ENCODE peak calls at places on chromosomes 2 and 18, in nine cellular contexts. One of them, this sample, is unnamed.

GRCh38 chr18:57959278-57959677 is 84.7 kb upstream of the NEDD4L start:
- DNase-seq in B cell: peak
- DNase-seq in WTC11: no peak
- DNase-seq in HepG2: peak
- DNase-seq in lower lobe of right lung: peak
- DNase-seq in Calu3: peak
- DNase-seq in RWPE1: peak
- DNase-seq in fibroblast of lung: peak
- DNase-seq in cardiac muscle cell: peak
- DNase-seq in this sample: no peak

GRCh38 chr2:180979086-180979934 is 1.1 kb upstream of the UBE2E3 start:
- DNase-seq in fibroblast of lung: peak
- DNase-seq in Calu3: peak
- DNase-seq in WTC11: no peak
- DNase-seq in HepG2: peak
- DNase-seq in cardiac muscle cell: peak
- DNase-seq in lower lobe of right lung: no peak
- DNase-seq in RWPE1: no peak
- DNase-seq in B cell: no peak
- DNase-seq in this sample: no peak

GRCh38 chr2:70140978-70141753 is 49.7 kb downstream of the C2orf42 start:
- DNase-seq in lower lobe of right lung: peak
- DNase-seq in fibroblast of lung: peak
- DNase-seq in HepG2: peak
- DNase-seq in B cell: peak
- DNase-seq in Calu3: peak
- DNase-seq in WTC11: peak
- DNase-seq in cardiac muscle cell: peak
- DNase-seq in RWPE1: peak
- DNase-seq in this sample: no peak

GRCh38 chr2:84906900-84907714 is 1.7 kb downstream of the TMSB10 start:
- DNase-seq in fibroblast of lung: peak
- DNase-seq in B cell: peak
- DNase-seq in cardiac muscle cell: peak
- DNase-seq in lower lobe of right lung: peak
- DNase-seq in RWPE1: peak
- DNase-seq in WTC11: no peak
- DNase-seq in Calu3: peak
- DNase-seq in HepG2: peak
- DNase-seq in this sample: no peak

GRCh38 chr18:48813833-48814489 is 136.8 kb downstream of the SMAD7 start:
- DNase-seq in WTC11: no peak
- DNase-seq in Calu3: peak
- DNase-seq in RWPE1: no peak
- DNase-seq in lower lobe of right lung: peak
- DNase-seq in cardiac muscle cell: peak
- DNase-seq in fibroblast of lung: no peak
- DNase-seq in HepG2: no peak
- DNase-seq in B cell: peak
- DNase-seq in this sample: no peak

GRCh38 chr2:122368576-122369243 is 613.3 kb downstream of the TSN start:
- DNase-seq in RWPE1: no peak
- DNase-seq in cardiac muscle cell: peak
- DNase-seq in HepG2: no peak
- DNase-seq in Calu3: peak
- DNase-seq in B cell: no peak
- DNase-seq in fibroblast of lung: no peak
- DNase-seq in lower lobe of right lung: no peak
- DNase-seq in WTC11: no peak
- DNase-seq in this sample: no peak

GRCh38 chr18:63823516-63824219 is 48.5 kb downstream of the SERPINB7 start:
- DNase-seq in B cell: no peak
- DNase-seq in lower lobe of right lung: peak
- DNase-seq in HepG2: peak
- DNase-seq in fibroblast of lung: peak
- DNase-seq in Calu3: peak
- DNase-seq in WTC11: peak
- DNase-seq in cardiac muscle cell: peak
- DNase-seq in RWPE1: no peak
- DNase-seq in this sample: no peak

GRCh38 chr2:241854342-241855244 is 4.1 kb downstream of the PDCD1 start:
- DNase-seq in fibroblast of lung: no peak
- DNase-seq in cardiac muscle cell: peak
- DNase-seq in lower lobe of right lung: peak
- DNase-seq in Calu3: no peak
- DNase-seq in WTC11: no peak
- DNase-seq in HepG2: peak
- DNase-seq in RWPE1: no peak
- DNase-seq in B cell: no peak
- DNase-seq in this sample: no peak

GRCh38 chr2:56680971-56681631 is 497.3 kb downstream of the CCDC85A start:
- DNase-seq in cardiac muscle cell: peak
- DNase-seq in Calu3: no peak
- DNase-seq in WTC11: no peak
- DNase-seq in B cell: no peak
- DNase-seq in HepG2: no peak
- DNase-seq in lower lobe of right lung: no peak
- DNase-seq in RWPE1: no peak
- DNase-seq in fibroblast of lung: peak
- DNase-seq in this sample: no peak

GRCh38 chr2:173755798-173756197 is 209.4 kb downstream of the SP3 start:
- DNase-seq in Calu3: no peak
- DNase-seq in fibroblast of lung: no peak
- DNase-seq in B cell: no peak
- DNase-seq in cardiac muscle cell: no peak
- DNase-seq in RWPE1: no peak
- DNase-seq in HepG2: no peak
- DNase-seq in lower lobe of right lung: no peak
- DNase-seq in WTC11: no peak
- DNase-seq in this sample: no peak

GRCh38 chr18:54031243-54031642 is 193.2 kb downstream of the MBD2 start:
- DNase-seq in RWPE1: no peak
- DNase-seq in HepG2: no peak
- DNase-seq in lower lobe of right lung: no peak
- DNase-seq in Calu3: no peak
- DNase-seq in fibroblast of lung: no peak
- DNase-seq in cardiac muscle cell: no peak
- DNase-seq in WTC11: no peak
- DNase-seq in B cell: no peak
- DNase-seq in this sample: no peak

GRCh38 chr2:51120754-51121280 is 88.9 kb upstream of the NRXN1 start:
- DNase-seq in lower lobe of right lung: no peak
- DNase-seq in HepG2: no peak
- DNase-seq in Calu3: no peak
- DNase-seq in WTC11: no peak
- DNase-seq in RWPE1: no peak
- DNase-seq in cardiac muscle cell: no peak
- DNase-seq in fibroblast of lung: peak
- DNase-seq in B cell: no peak
- DNase-seq in this sample: no peak

GRCh38 chr18:79479761-79480161 is 84.0 kb downstream of the NFATC1 start:
- DNase-seq in lower lobe of right lung: peak
- DNase-seq in HepG2: no peak
- DNase-seq in RWPE1: no peak
- DNase-seq in B cell: no peak
- DNase-seq in Calu3: no peak
- DNase-seq in WTC11: no peak
- DNase-seq in cardiac muscle cell: no peak
- DNase-seq in fibroblast of lung: no peak
- DNase-seq in this sample: no peak

GRCh38 chr18:3015203-3015590 is 2.3 kb upstream of the LPIN2 start:
- DNase-seq in B cell: no peak
- DNase-seq in lower lobe of right lung: peak
- DNase-seq in HepG2: peak
- DNase-seq in WTC11: no peak
- DNase-seq in Calu3: peak
- DNase-seq in cardiac muscle cell: peak
- DNase-seq in RWPE1: peak
- DNase-seq in fibroblast of lung: peak
- DNase-seq in this sample: no peak

GRCh38 chr18:11070593-11070992 is 78.8 kb downstream of the PIEZO2 start:
- DNase-seq in HepG2: no peak
- DNase-seq in WTC11: no peak
- DNase-seq in Calu3: no peak
- DNase-seq in B cell: no peak
- DNase-seq in fibroblast of lung: no peak
- DNase-seq in RWPE1: no peak
- DNase-seq in cardiac muscle cell: no peak
- DNase-seq in lower lobe of right lung: no peak
- DNase-seq in this sample: no peak

GRCh38 chr18:48689548-48689947 is 150.7 kb downstream of the CTIF start:
- DNase-seq in B cell: no peak
- DNase-seq in RWPE1: no peak
- DNase-seq in fibroblast of lung: no peak
- DNase-seq in WTC11: no peak
- DNase-seq in HepG2: no peak
- DNase-seq in lower lobe of right lung: no peak
- DNase-seq in Calu3: no peak
- DNase-seq in cardiac muscle cell: no peak
- DNase-seq in this sample: no peak

GRCh38 chr2:74474899-74475298 is 2.4 kb upstream of the MRPL53 start:
- DNase-seq in lower lobe of right lung: no peak
- DNase-seq in RWPE1: no peak
- DNase-seq in fibroblast of lung: no peak
- DNase-seq in Calu3: no peak
- DNase-seq in B cell: no peak
- DNase-seq in HepG2: no peak
- DNase-seq in cardiac muscle cell: peak
- DNase-seq in WTC11: peak
- DNase-seq in this sample: no peak
- TF ChIP-seq CTCF in lower lobe of right lung: no peak
- TF ChIP-seq CTCF in RWPE1: peak
- TF ChIP-seq CTCF in fibroblast of lung: peak
- TF ChIP-seq CTCF in Calu3: peak
- TF ChIP-seq CTCF in B cell: no peak
- TF ChIP-seq CTCF in HepG2: peak
- TF ChIP-seq CTCF in cardiac muscle cell: peak
- TF ChIP-seq CTCF in WTC11: peak
- TF ChIP-seq CTCF in this sample: no peak

DNA sequence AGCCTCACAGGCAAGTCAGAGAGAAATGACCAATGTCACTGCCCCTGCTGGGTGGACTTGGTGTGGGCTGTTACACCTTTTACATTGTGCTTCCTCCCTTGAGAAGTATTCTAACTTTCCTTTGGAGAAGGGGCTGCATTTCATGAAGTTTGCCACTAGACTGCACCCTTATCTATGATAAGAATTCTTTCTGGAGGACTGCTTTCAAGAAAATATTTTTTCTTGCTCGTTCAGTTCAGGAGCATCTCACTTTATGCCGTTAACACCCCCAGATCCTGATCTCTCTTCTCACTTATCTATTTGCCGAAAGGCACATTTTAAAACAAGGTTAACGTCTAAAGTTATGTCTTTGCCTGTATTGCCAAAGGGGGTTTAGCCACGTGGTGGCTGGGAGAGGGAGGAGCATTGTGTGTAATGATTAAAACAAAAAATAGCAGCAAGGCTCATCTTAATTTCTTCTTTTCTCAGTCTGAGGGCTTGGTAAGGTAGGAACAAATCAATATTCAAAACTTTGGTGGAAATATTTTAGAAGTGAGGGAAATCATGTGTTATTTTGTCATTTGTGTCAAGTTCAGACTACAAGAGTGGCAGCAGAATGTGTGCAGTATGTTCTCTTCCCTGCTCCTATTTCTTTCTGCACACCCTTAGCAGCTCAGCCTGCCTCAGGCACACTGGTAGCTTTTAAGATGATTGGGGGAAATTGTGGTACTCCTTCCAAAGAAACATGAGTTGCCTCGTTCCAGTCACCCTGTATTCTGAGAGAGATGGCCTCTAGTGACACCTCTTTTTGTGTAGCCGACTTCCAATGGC is 1.6 kb upstream of the IGFBP5 start:
- DNase-seq in fibroblast of lung: peak
- DNase-seq in Calu3: peak
- DNase-seq in WTC11: no peak
- DNase-seq in cardiac muscle cell: peak
- DNase-seq in lower lobe of right lung: no peak
- DNase-seq in RWPE1: no peak
- DNase-seq in HepG2: no peak
- DNase-seq in B cell: no peak
- DNase-seq in this sample: no peak
- TF ChIP-seq CTCF in fibroblast of lung: peak
- TF ChIP-seq CTCF in Calu3: no peak
- TF ChIP-seq CTCF in WTC11: no peak
- TF ChIP-seq CTCF in cardiac muscle cell: peak
- TF ChIP-seq CTCF in lower lobe of right lung: peak
- TF ChIP-seq CTCF in RWPE1: peak
- TF ChIP-seq CTCF in HepG2: peak
- TF ChIP-seq CTCF in B cell: no peak
- TF ChIP-seq CTCF in this sample: peak

DNA sequence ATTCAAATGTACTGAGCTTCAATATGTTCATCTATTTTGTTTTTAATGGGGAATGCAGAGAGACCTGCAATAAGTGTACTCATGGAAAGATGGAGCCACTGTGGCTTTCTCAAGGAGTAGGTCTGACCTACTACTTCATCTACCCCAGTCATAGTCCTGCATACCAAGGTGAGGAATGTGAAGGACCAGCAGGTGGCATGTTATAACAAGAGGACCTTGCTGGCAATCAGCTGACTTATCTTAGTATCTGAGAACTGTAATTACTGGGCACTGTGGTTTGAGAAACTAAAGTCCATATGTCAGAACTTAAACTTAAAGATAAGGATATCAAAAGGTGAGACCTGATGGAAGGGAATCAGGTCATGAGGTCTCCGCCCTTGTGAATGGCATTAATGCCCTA is 1104.2 kb downstream of the BCL11A start:
- DNase-seq in cardiac muscle cell: no peak
- DNase-seq in WTC11: no peak
- DNase-seq in Calu3: peak
- DNase-seq in fibroblast of lung: no peak
- DNase-seq in RWPE1: peak
- DNase-seq in lower lobe of right lung: no peak
- DNase-seq in B cell: peak
- DNase-seq in HepG2: no peak
- DNase-seq in this sample: no peak
- TF ChIP-seq CTCF in cardiac muscle cell: no peak
- TF ChIP-seq CTCF in WTC11: no peak
- TF ChIP-seq CTCF in Calu3: no peak
- TF ChIP-seq CTCF in fibroblast of lung: no peak
- TF ChIP-seq CTCF in RWPE1: no peak
- TF ChIP-seq CTCF in lower lobe of right lung: no peak
- TF ChIP-seq CTCF in B cell: no peak
- TF ChIP-seq CTCF in HepG2: peak
- TF ChIP-seq CTCF in this sample: peak

DNA sequence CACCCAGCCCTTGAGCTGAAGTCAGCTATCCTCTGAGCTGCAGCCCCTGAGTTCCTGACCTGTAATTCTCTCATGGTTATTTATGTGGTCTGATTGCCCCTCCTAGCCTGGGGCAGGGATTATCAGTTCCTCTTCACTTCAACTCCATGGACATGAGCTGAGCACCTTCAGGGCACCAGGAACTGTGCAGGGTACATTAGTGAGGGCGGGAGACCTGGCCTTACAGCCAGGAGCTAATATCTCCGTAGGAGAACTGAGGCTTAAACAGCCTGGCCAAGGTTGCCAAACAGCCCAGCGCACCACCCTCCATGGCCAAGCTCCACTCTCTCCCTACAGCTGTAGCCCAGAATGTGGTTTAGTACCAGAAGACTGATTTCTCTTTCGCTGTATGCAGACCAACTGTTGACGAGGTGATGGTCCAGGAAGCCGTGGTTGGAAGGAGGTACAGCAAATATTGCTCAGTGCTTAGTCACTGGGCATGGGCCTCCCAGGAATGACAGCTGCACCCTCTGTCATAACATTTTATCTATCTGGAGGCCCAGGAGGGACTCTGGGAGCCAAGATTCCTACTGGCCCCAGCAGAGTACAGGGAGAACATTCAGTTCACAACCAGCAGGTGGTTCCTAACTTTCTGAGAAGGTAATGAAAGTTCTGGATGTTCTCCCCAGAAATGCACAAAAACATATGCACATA is 228.7 kb upstream of the SIX2 start:
- DNase-seq in B cell: no peak
- DNase-seq in cardiac muscle cell: peak
- DNase-seq in fibroblast of lung: peak
- DNase-seq in lower lobe of right lung: no peak
- DNase-seq in RWPE1: peak
- DNase-seq in Calu3: peak
- DNase-seq in WTC11: no peak
- DNase-seq in HepG2: peak
- DNase-seq in this sample: no peak
- TF ChIP-seq CTCF in B cell: no peak
- TF ChIP-seq CTCF in cardiac muscle cell: peak
- TF ChIP-seq CTCF in fibroblast of lung: peak
- TF ChIP-seq CTCF in lower lobe of right lung: no peak
- TF ChIP-seq CTCF in RWPE1: no peak
- TF ChIP-seq CTCF in Calu3: no peak
- TF ChIP-seq CTCF in WTC11: no peak
- TF ChIP-seq CTCF in HepG2: no peak
- TF ChIP-seq CTCF in this sample: no peak

This sample was measured in D721Med.